ENCODE peak calls at places on chromosomes 3 and 15, in ten cellular contexts. N, B, L, P, T, H, Y, C, Q and I are unnamed samples.

GRCh38 chr15:90086868-90087268 is 15.4 kb downstream of the IDH2 start:
- DNase-seq in N (peak; percentile 79), B (peak; percentile 22), L (peak; percentile 46), P (no peak), T (peak; percentile 72), H (no peak), Y (no peak), C (peak; percentile 55), Q (peak; percentile 42), I (no peak)

GRCh38 chr3:63387568-63387967 is 109.5 kb downstream of the SYNPR start:
- DNase-seq in N (no peak), B (peak; percentile 59), L (no peak), P (no peak), T (no peak), H (no peak), Y (no peak), C (no peak), Q (no peak), I (no peak)

GRCh38 chr3:141553055-141553454 is 66.2 kb downstream of the RASA2 start:
- DNase-seq in N (no peak), B (no peak), L (no peak), P (no peak), T (no peak), H (no peak), Y (no peak), C (no peak), Q (no peak), I (no peak)

GRCh38 chr15:37638139-37638538 is 296.3 kb upstream of the TMCO5A start:
- DNase-seq in N (no peak), B (peak; percentile 31), L (no peak), P (no peak), T (no peak), H (no peak), Y (no peak), C (no peak), Q (no peak), I (no peak)

GRCh38 chr15:73564255-73564654 is 68.9 kb downstream of the NPTN start:
- DNase-seq in N (no peak), B (peak; percentile 65), L (no peak), P (no peak), T (peak; percentile 6), H (no peak), Y (no peak), C (no peak), Q (peak; percentile 47), I (no peak)

GRCh38 chr15:89898628-89899302 is 5.0 kb upstream of the AP3S2 start:
- DNase-seq in N (peak; percentile 95), B (peak; percentile 45), L (peak; percentile 27), P (no peak), T (peak; percentile 77), H (peak; percentile 54), Y (no peak), C (no peak), Q (peak; percentile 47), I (no peak)

GRCh38 chr3:116391296-116392201 is 53.7 kb downstream of the LSAMP start:
- DNase-seq in N (no peak), B (no peak), L (no peak), P (no peak), T (no peak), H (no peak), Y (no peak), C (peak; percentile 6), Q (no peak), I (no peak)

GRCh38 chr15:47386459-47386858 is 330.8 kb upstream of the SEMA6D start:
- DNase-seq in N (no peak), B (no peak), L (no peak), P (no peak), T (no peak), H (no peak), Y (no peak), C (no peak), Q (no peak), I (no peak)

GRCh38 chr3:183698318-183698731 is 728 bp downstream of the YEATS2 start:
- DNase-seq in N (peak; percentile 33), B (peak; percentile 35), L (peak; percentile 24), P (peak; percentile 17), T (peak; percentile 45), H (no peak), Y (no peak), C (no peak), Q (peak; percentile 35), I (no peak)

GRCh38 chr3:72163809-72164634 is 379.1 kb upstream of the PROK2 start:
- DNase-seq in N (no peak), B (no peak), L (no peak), P (no peak), T (no peak), H (no peak), Y (no peak), C (no peak), Q (no peak), I (no peak)

GRCh38 chr3:104367000-104367399 is 999.7 kb upstream of the ALCAM start:
- DNase-seq in N (no peak), B (no peak), L (no peak), P (no peak), T (no peak), H (no peak), Y (no peak), C (no peak), Q (no peak), I (no peak)

GRCh38 chr3:101252897-101253296 is 67.5 kb downstream of the IMPG2 start:
- DNase-seq in N (no peak), B (no peak), L (no peak), P (no peak), T (no peak), H (no peak), Y (no peak), C (no peak), Q (no peak), I (no peak)

GRCh38 chr3:152471814-152472605 is 203.3 kb downstream of the MBNL1 start:
- DNase-seq in N (peak; percentile 29), B (peak; percentile 63), L (peak; percentile 70), P (peak; percentile 31), T (peak; percentile 76), H (peak; percentile 62), Y (peak; percentile 41), C (peak; percentile 49), Q (peak; percentile 54), I (peak; percentile 22)

GRCh38 chr15:33846862-33847261 is 121.4 kb upstream of the CHRM5 start:
- DNase-seq in N (no peak), B (no peak), L (no peak), P (no peak), T (no peak), H (no peak), Y (no peak), C (no peak), Q (no peak), I (no peak)

GRCh38 chr15:35210370-35210769 is 125.3 kb upstream of the NANOGP8 start:
- DNase-seq in N (no peak), B (no peak), L (no peak), P (no peak), T (no peak), H (no peak), Y (no peak), C (no peak), Q (no peak), I (no peak)

GRCh38 chr15:29692527-29692926 is 129.7 kb downstream of the TJP1 start:
- DNase-seq in N (no peak), B (no peak), L (no peak), P (no peak), T (no peak), H (no peak), Y (no peak), C (no peak), Q (no peak), I (no peak)
- TF ChIP-seq CTCF in N (peak; percentile 51), B (peak; percentile 31), L (no peak), P (peak; percentile 24), T (no peak), H (no peak), Y (no peak), C (no peak), Q (peak; percentile 17), I (peak; percentile 16)

GRCh38 chr3:64475037-64475436 is 212.8 kb downstream of the ADAMTS9 start:
- DNase-seq in N (peak; percentile 3), B (no peak), L (no peak), P (no peak), T (no peak), H (no peak), Y (no peak), C (no peak), Q (no peak), I (no peak)
- TF ChIP-seq CTCF in N (no peak), B (no peak), L (no peak), P (no peak), T (no peak), H (no peak), Y (no peak), C (no peak), Q (no peak), I (no peak)

DNA sequence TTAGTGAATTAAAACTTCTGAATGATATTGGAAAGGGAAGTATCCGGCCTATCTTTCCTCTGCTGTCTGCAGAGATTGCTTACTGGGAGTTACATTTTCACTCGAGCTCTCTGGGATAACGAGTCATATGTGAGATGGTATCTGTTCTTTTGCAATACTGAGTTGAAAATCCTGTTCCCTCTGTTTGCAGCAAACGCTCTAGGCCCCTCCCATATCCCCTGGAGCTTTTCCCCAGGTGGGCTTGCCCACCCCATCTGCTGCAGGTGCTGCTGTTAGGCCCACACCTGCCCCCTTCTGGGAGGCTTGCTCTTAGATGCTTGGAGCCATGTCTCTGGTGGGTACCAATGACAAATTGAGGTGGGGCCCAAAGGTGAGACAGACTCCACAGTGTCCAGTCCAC is 42.7 kb upstream of the MTMR10 start:
- DNase-seq in N (no peak), B (no peak), L (no peak), P (no peak), T (no peak), H (no peak), Y (no peak), C (no peak), Q (peak; percentile 48), I (no peak)
- TF ChIP-seq CTCF in N (no peak), B (no peak), L (no peak), P (no peak), T (no peak), H (no peak), Y (no peak), C (no peak), Q (no peak), I (no peak)

GRCh38 chr15:78244101-78244500 is 9.7 kb upstream of the ACSBG1 start:
- DNase-seq in N (no peak), B (no peak), L (no peak), P (no peak), T (no peak), H (peak; percentile 32), Y (no peak), C (no peak), Q (no peak), I (no peak)

GRCh38 chr15:78243491-78243941 is 9.2 kb upstream of the ACSBG1 start:
- DNase-seq in N (no peak), B (peak; percentile 54), L (no peak), P (peak; percentile 57), T (peak; percentile 42), H (peak; percentile 73), Y (no peak), C (peak; percentile 43), Q (peak; percentile 32), I (no peak)

GRCh38 chr15:78241017-78241416 is 6.7 kb upstream of the ACSBG1 start:
- DNase-seq in N (peak; percentile 94), B (peak; percentile 64), L (peak; percentile 85), P (peak; percentile 86), T (peak; percentile 95), H (peak; percentile 91), Y (peak; percentile 87), C (peak; percentile 90), Q (peak; percentile 59), I (peak; percentile 32)

GRCh38 chr15:78243076-78243475 is 8.7 kb upstream of the ACSBG1 start:
- DNase-seq in N (no peak), B (no peak), L (no peak), P (no peak), T (no peak), H (no peak), Y (no peak), C (no peak), Q (no peak), I (no peak)

GRCh38 chr15:78242128-78242527 is 7.8 kb upstream of the ACSBG1 start:
- DNase-seq in N (peak; percentile 41), B (no peak), L (no peak), P (no peak), T (peak; percentile 50), H (no peak), Y (no peak), C (no peak), Q (no peak), I (no peak)
- TF ChIP-seq CTCF in N (peak; percentile 53), B (peak; percentile 53), L (no peak), P (peak; percentile 47), T (peak; percentile 53), H (no peak), Y (peak; percentile 19), C (no peak), Q (peak; percentile 42), I (peak; percentile 41)